ENCODE peak calls at places on chromosomes 4 and X, in ten cellular contexts. P is astrocyte of the spinal cord; F is activated CD4-positive, alpha-beta T cell treated with anti-CD3 and anti-CD28 coated beads, Interleukin-2, amount 50 U/mL, for 1 hour; I is GM13977; B is activated gamma-delta T cell treated with Interleukin-2 at 50 U/mL for 16 hours; S is stimulated activated CD4-positive, alpha-beta T cell treated with anti-CD3 and anti-CD28 coated beads, Interleukin-2, amount 100 ng/mL, for 4 hours; V is lung microvascular endothelial cell; J is astrocyte; T is dorsolateral prefrontal cortex; A is effector memory CD4-positive, alpha-beta T cell. K is an unnamed sample.

GRCh38 chr4:180057198-180057821 is 2185.9 kb upstream of the TENM3 start:
- DNase-seq in P (peak; percentile 6), F (no peak), I (no peak), B (no peak), S (no peak), V (no peak), J (no peak), T (no peak), A (no peak), K (no peak)

GRCh38 chrX:10761447-10761846 is 141.1 kb upstream of the MID1 start:
- DNase-seq in P (no peak), F (no peak), I (no peak), B (no peak), S (no peak), V (no peak), J (no peak), T (no peak), A (no peak), K (no peak)

GRCh38 chr4:16931906-16932305 is 33.5 kb upstream of the LDB2 start:
- DNase-seq in P (peak; percentile 4), F (no peak), I (no peak), B (no peak), S (no peak), V (no peak), J (peak; percentile 48), T (no peak), A (no peak), K (no peak)

GRCh38 chrX:50697691-50698090 is 116.3 kb downstream of the SHROOM4 start:
- DNase-seq in P (peak; percentile 80), F (no peak), I (no peak), B (no peak), S (no peak), V (peak; percentile 75), J (peak; percentile 86), T (no peak), A (no peak), K (no peak)

GRCh38 chr4:5276475-5277045 is 225.3 kb downstream of the STK32B start:
- DNase-seq in P (no peak), F (no peak), I (no peak), B (no peak), S (no peak), V (no peak), J (no peak), T (no peak), A (no peak), K (no peak)

GRCh38 chr4:155433636-155434360 is 57.0 kb upstream of the MAP9 start:
- DNase-seq in P (peak; percentile 55), F (no peak), I (no peak), B (no peak), S (no peak), V (peak; percentile 1), J (peak; percentile 26), T (no peak), A (no peak), K (no peak)

GRCh38 chrX:80282535-80282934 is 137.7 kb upstream of the TENT5D start:
- DNase-seq in P (peak; percentile 0), F (no peak), I (no peak), B (no peak), S (no peak), V (no peak), J (no peak), T (no peak), A (no peak), K (no peak)

GRCh38 chr4:18914182-18914581 is 892.6 kb upstream of the LCORL start:
- DNase-seq in P (no peak), F (no peak), I (no peak), B (no peak), S (no peak), V (no peak), J (peak; percentile 6), T (no peak), A (no peak), K (no peak)

GRCh38 chr4:71635094-71635493 is 148.8 kb downstream of the GC start:
- DNase-seq in P (no peak), F (no peak), I (no peak), B (no peak), S (no peak), V (no peak), J (no peak), T (no peak), A (no peak), K (no peak)

GRCh38 chrX:40539214-40540142 is 41.3 kb upstream of the ATP6AP2 start:
- DNase-seq in P (peak; percentile 16), F (peak; percentile 71), I (peak; percentile 54), B (peak; percentile 70), S (peak; percentile 37), V (no peak), J (peak; percentile 42), T (no peak), A (peak; percentile 48), K (no peak)

GRCh38 chr4:89001647-89002518 is 55.1 kb downstream of the FAM13A start:
- DNase-seq in P (no peak), F (no peak), I (no peak), B (no peak), S (no peak), V (peak; percentile 5), J (no peak), T (no peak), A (no peak), K (no peak)

GRCh38 chrX:108420481-108420880 is 17.7 kb downstream of the COL4A6 start:
- DNase-seq in P (no peak), F (no peak), I (no peak), B (no peak), S (no peak), V (no peak), J (no peak), T (no peak), A (no peak), K (no peak)

GRCh38 chrX:30141966-30142365 is 73.4 kb upstream of the MAGEB2 start:
- DNase-seq in P (peak; percentile 32), F (no peak), I (peak; percentile 44), B (no peak), S (no peak), V (peak; percentile 21), J (peak; percentile 9), T (no peak), A (no peak), K (no peak)

GRCh38 chrX:131752493-131753198 is 208.8 kb downstream of the OR13H1 start:
- DNase-seq in P (peak; percentile 88), F (no peak), I (no peak), B (peak; percentile 75), S (no peak), V (peak; percentile 66), J (peak; percentile 58), T (peak; percentile 73), A (peak; percentile 64), K (peak; percentile 2)

GRCh38 chrX:45138525-45138924 is 62.2 kb downstream of the DIPK2B start:
- DNase-seq in P (no peak), F (no peak), I (no peak), B (no peak), S (no peak), V (no peak), J (no peak), T (no peak), A (no peak), K (no peak)

GRCh38 chrX:106611682-106612402 is at the start of gene RADX:
- DNase-seq in P (peak; percentile 66), F (peak; percentile 84), I (peak; percentile 61), B (peak; percentile 81), S (peak; percentile 81), V (peak; percentile 49), J (peak; percentile 66), T (peak; percentile 70), A (peak; percentile 80), K (peak; percentile 49)

GRCh38 chrX:12137982-12138365 is 299 bp upstream of the FRMPD4 start:
- DNase-seq in P (peak; percentile 4), F (no peak), I (no peak), B (no peak), S (no peak), V (no peak), J (no peak), T (peak; percentile 32), A (no peak), K (no peak)

GRCh38 chr4:48949518-48950207 is 36.4 kb upstream of the CWH43 start:
- DNase-seq in P (peak; percentile 40), F (no peak), I (no peak), B (no peak), S (no peak), V (no peak), J (no peak), T (no peak), A (no peak), K (no peak)

GRCh38 chrX:120672389-120672788 is 42.5 kb upstream of the C1GALT1C1 start:
- DNase-seq in P (peak; percentile 84), F (no peak), I (no peak), B (no peak), S (no peak), V (peak; percentile 93), J (peak; percentile 83), T (no peak), A (no peak), K (no peak)

GRCh38 chr4:140037353-140038030 is 116.5 kb downstream of the MAML3 start:
- DNase-seq in P (peak; percentile 95), F (no peak), I (no peak), B (no peak), S (no peak), V (peak; percentile 92), J (peak; percentile 97), T (no peak), A (no peak), K (no peak)

GRCh38 chr4:829761-830655 is 4.1 kb upstream of the CPLX1 start:
- DNase-seq in P (no peak), F (no peak), I (no peak), B (no peak), S (no peak), V (no peak), J (no peak), T (no peak), A (no peak), K (no peak)

GRCh38 chrX:20529301-20529700 is 262.6 kb upstream of the RPS6KA3 start:
- DNase-seq in P (no peak), F (no peak), I (no peak), B (no peak), S (no peak), V (no peak), J (no peak), T (peak; percentile 39), A (no peak), K (no peak)

GRCh38 chr4:82748781-82749504 is 49.7 kb downstream of the SCD5 start:
- DNase-seq in P (peak; percentile 16), F (no peak), I (no peak), B (no peak), S (no peak), V (no peak), J (peak; percentile 62), T (no peak), A (no peak), K (no peak)

GRCh38 chr4:16450031-16450430 is 223.8 kb upstream of the TAPT1 start:
- DNase-seq in P (no peak), F (no peak), I (no peak), B (no peak), S (no peak), V (no peak), J (no peak), T (no peak), A (no peak), K (no peak)

K was measured in C1 segment of cervical spinal cord.